ENCODE peak calls at places on chromosomes 3 and 15, in four cellular contexts. Y is hepatocyte, G is GM23248, B is dorsolateral prefrontal cortex. J is an unnamed sample.

GRCh38 chr3:50165388-50166308 is 10.5 kb downstream of the SEMA3F start:
- DNase-seq in G (peak; percentile 69), Y (no peak), B (peak; percentile 58), J (no peak)

GRCh38 chr3:192181151-192181550 is 546.2 kb downstream of the FGF12 start:
- DNase-seq in Y (no peak), G (no peak), B (no peak), J (no peak)

GRCh38 chr3:132966374-132966773 is 71.8 kb upstream of the TMEM108 start:
- DNase-seq in Y (no peak), G (no peak), B (no peak), J (no peak)

GRCh38 chr3:148911173-148911572 is 46.1 kb downstream of the CPA3 start:
- DNase-seq in B (no peak), G (no peak), Y (peak; percentile 28), J (peak; percentile 64)

GRCh38 chr15:72197045-72197459 is 535 bp downstream of the GRAMD2A start:
- DNase-seq in Y (no peak), B (no peak), G (peak; percentile 43), J (peak; percentile 24)

GRCh38 chr3:64229903-64230302 is 4.6 kb upstream of the PRICKLE2 start:
- DNase-seq in Y (no peak), B (no peak), G (peak; percentile 71), J (peak; percentile 50)

GRCh38 chr3:169748670-169749069 is 16.2 kb downstream of the TERC start:
- DNase-seq in Y (no peak), B (no peak), G (no peak), J (peak; percentile 94)

GRCh38 chr15:84079885-84080777 is 155.4 kb upstream of the GOLGA6L4 start:
- DNase-seq in B (peak; percentile 71), G (peak; percentile 28), Y (peak; percentile 60), J (peak; percentile 17)

GRCh38 chr3:54681706-54682105 is 246.2 kb downstream of the LRTM1 start:
- DNase-seq in Y (no peak), B (no peak), G (peak; percentile 32), J (no peak)

GRCh38 chr3:146218880-146219866 is 31.7 kb downstream of the PLSCR4 start:
- DNase-seq in Y (peak; percentile 46), B (no peak), G (peak; percentile 61), J (peak; percentile 32)

GRCh38 chr3:171614318-171614967 is 154.2 kb upstream of the TNIK start:
- DNase-seq in Y (peak; percentile 38), G (peak; percentile 52), B (no peak), J (peak; percentile 8)

GRCh38 chr15:60272623-60273022 is 125.2 kb downstream of the ANXA2 start:
- DNase-seq in B (no peak), G (no peak), Y (no peak), J (no peak)

GRCh38 chr15:76147906-76148553 is 88.2 kb downstream of the TMEM266 start:
- DNase-seq in B (peak; percentile 43), G (peak; percentile 52), Y (peak; percentile 79), J (peak; percentile 34)

GRCh38 chr15:71139264-71139663 is 24.0 kb downstream of the THSD4 start:
- DNase-seq in G (no peak), Y (no peak), B (no peak), J (no peak)

GRCh38 chr3:197151562-197151961 is 121.9 kb upstream of the MELTF start:
- DNase-seq in G (peak; percentile 76), Y (peak; percentile 61), B (no peak), J (peak; percentile 70)

DNA sequence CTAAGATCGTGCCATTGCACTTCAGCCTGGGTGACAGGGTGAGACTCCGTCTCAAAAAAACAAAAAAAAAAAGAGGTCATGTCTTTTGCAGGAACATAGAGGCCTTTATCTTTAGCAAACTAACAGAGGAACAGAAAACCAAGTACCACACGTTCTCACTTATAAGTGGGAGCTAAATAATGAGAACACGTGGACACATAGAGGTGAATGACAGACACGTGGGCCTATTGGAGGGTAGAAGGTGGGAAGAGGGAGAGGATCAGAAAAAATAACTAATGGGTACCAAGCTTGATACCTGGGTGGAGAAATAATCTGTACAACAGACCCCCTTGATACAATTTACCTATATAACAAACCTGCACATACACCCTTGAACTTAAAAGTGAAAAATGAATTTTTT is 401.4 kb upstream of the NAALADL2 start:
- DNase-seq in Y (no peak), B (no peak), G (no peak), J (no peak)
- H3K4me3 ChIP-seq in Y (no peak overlapping the region), B (no peak overlapping the region), G (no peak overlapping the region), J (no peak overlapping the region)

GRCh38 chr3:183527421-183527979 is 28.0 kb downstream of the KLHL6 start:
- DNase-seq in G (no peak), Y (no peak), B (no peak), J (no peak)
- H3K4me3 ChIP-seq in G (no peak overlapping the region), Y (no peak overlapping the region), B (no peak overlapping the region), J (no peak overlapping the region)

GRCh38 chr3:9810846-9811245 is 784 bp downstream of the TTLL3 start:
- DNase-seq in B (no peak), Y (no peak), G (no peak), J (no peak)
- H3K4me3 ChIP-seq in B (peak overlapping the region; percentile 55), Y (no peak overlapping the region), G (peak overlapping the region; percentile 71), J (peak overlapping the region; percentile 55)

GRCh38 chr15:90953947-90954711 is 555 bp upstream of the RCCD1 start:
- DNase-seq in G (no peak), Y (no peak), B (no peak), J (no peak)
- H3K4me3 ChIP-seq in G (peak overlapping the region; percentile 96), Y (no peak overlapping the region), B (peak overlapping the region; percentile 99), J (peak overlapping the region; percentile 91)

GRCh38 chr3:129183569-129184395 is at the start of gene CNBP:
- DNase-seq in Y (peak; percentile 99), B (peak; percentile 91), G (peak; percentile 99), J (peak; percentile 81)
- H3K4me3 ChIP-seq in Y (peak within 1 kb of the TSS; percentile 95), B (peak within 1 kb of the TSS; percentile 87), G (peak within 1 kb of the TSS; percentile 91), J (peak within 1 kb of the TSS; percentile 100)

DNA sequence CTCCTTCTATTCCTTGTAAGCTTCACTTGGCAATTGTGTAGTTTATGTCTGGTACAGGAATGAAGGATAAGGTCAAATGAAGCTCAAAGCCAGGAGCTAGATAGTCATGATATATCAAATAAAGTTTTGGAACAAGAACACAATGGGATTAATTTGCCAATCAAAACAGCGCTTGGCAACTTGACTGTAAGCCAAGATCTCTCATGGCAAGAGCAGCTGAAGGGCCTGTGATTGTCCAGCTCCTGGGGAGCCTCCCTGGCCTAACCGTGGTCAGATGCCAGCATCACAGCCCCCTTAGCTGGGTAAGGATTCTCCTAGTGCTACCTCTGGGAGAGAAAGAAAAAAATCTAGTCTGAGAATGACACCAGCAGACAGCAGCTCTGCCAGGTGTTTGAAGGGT is 97.2 kb downstream of the LIPC start:
- DNase-seq in G (no peak), Y (no peak), B (no peak), J (no peak)
- H3K4me3 ChIP-seq in G (no peak overlapping the region), Y (no peak overlapping the region), B (no peak overlapping the region), J (no peak overlapping the region)

DNA sequence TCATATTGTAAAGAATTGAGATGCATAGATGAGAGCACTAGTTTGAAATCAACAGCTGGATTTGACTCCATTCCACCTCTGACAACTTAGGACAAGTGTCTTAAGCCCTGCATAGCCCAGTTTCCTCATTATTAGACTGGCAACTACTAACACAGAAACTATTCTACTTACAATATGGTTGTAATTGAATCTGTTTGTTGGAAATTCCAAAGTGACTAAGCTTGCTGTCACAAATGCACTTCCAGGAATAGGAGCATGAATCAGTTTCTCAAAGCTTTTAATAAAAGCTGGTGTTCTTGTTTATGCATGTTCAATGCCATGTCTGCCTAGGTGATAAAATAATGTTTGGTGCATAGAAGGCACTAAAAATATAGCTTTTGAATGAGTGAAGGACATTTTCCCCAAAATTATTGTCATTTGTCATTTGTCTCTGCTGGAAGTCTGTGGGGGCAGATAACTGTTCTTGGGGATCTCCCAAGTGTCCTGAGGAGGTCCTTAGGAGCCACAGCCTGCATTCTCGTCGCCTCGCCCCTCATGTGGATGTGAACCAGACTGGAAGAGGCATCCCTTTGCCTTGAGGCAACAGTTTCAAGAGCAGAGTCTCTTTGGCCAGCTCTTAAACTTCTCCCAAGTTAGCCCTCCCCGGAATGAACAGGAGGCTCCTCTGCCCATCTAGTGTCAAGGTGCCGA is 40.4 kb upstream of the CD47 start:
- DNase-seq in B (no peak), G (peak; percentile 94), Y (no peak), J (peak; percentile 99)
- H3K4me3 ChIP-seq in B (no peak overlapping the region), G (peak overlapping the region; percentile 40), Y (no peak overlapping the region), J (no peak overlapping the region)

GRCh38 chr3:59653405-59654119 is 603.7 kb upstream of the CFAP20DC start:
- DNase-seq in G (peak; percentile 11), B (no peak), Y (no peak), J (peak; percentile 58)

GRCh38 chr3:59658236-59658635 is 608.4 kb upstream of the CFAP20DC start:
- DNase-seq in B (no peak), G (no peak), Y (peak; percentile 20), J (no peak)

GRCh38 chr3:59654953-59655430 is 605.2 kb upstream of the CFAP20DC start:
- DNase-seq in G (no peak), B (no peak), Y (no peak), J (no peak)

GRCh38 chr3:59655616-59656015 is 605.8 kb upstream of the CFAP20DC start:
- DNase-seq in G (no peak), B (no peak), Y (no peak), J (no peak)

GRCh38 chr3:59654120-59654952 is 604.5 kb upstream of the CFAP20DC start:
- DNase-seq in G (peak; percentile 63), B (no peak), Y (peak; percentile 23), J (peak; percentile 88)
- H3K4me3 ChIP-seq in G (no peak overlapping the region), B (no peak overlapping the region), Y (no peak overlapping the region), J (peak overlapping the region; percentile 9)